ENCODE peak calls at places on chromosomes 5 and 9, in seven cellular contexts. B is uterus, Y is heart right ventricle, V is transverse colon, I is lung, L is IMR-90, Q is MM.1S. J is an unnamed sample. For H3K36me3, the result is how much of the 10 kb centered on the place peaks cover.

GRCh38 chr5:173789031-173789920 is 98.9 kb upstream of the CPEB4 start:
- DNase-seq in B (no peak), Q (no peak), I (no peak), L (peak), V (no peak), Y (no peak), J (peak)

GRCh38 chr9:34519321-34520020 is 3.3 kb downstream of the ENHO start:
- DNase-seq in B (no peak), V (no peak), L (no peak), Q (no peak), Y (no peak), I (no peak), J (no peak)

GRCh38 chr9:127862075-127863011 is 7.9 kb upstream of the ENG start:
- DNase-seq in V (peak), Q (no peak), Y (peak), L (no peak), B (peak), I (peak), J (peak)

GRCh38 chr5:143229426-143229895 is 174.0 kb downstream of the NR3C1 start:
- DNase-seq in L (no peak), I (no peak), B (no peak), Q (peak), Y (no peak), V (no peak), J (no peak)

GRCh38 chr9:131704988-131705387 is 34.9 kb downstream of the RAPGEF1 start:
- DNase-seq in I (no peak), Y (no peak), V (no peak), L (no peak), B (no peak), Q (no peak), J (no peak)

GRCh38 chr5:142320427-142320732 is 4.4 kb downstream of the SPRY4 start:
- DNase-seq in L (no peak), V (no peak), Y (no peak), Q (no peak), I (no peak), B (no peak), J (no peak)

GRCh38 chr5:90347462-90347861 is 62.1 kb downstream of the CETN3 start:
- DNase-seq in Y (no peak), I (no peak), Q (peak), L (no peak), B (no peak), V (no peak), J (no peak)

GRCh38 chr9:129910628-129911567 is 75.6 kb downstream of the USP20 start:
- DNase-seq in Y (no peak), V (no peak), L (peak), B (no peak), Q (no peak), I (no peak), J (no peak)

GRCh38 chr5:69024241-69024651 is 69.6 kb upstream of the SLC30A5 start:
- DNase-seq in Q (peak), I (no peak), B (no peak), Y (no peak), L (peak), V (no peak), J (no peak)

GRCh38 chr9:34374905-34375552 is 1.7 kb downstream of the MYORG start:
- DNase-seq in V (peak), I (no peak), L (no peak), Q (no peak), Y (no peak), B (no peak), J (peak)

GRCh38 chr9:120928015-120928719 is 1.6 kb upstream of the TRAF1 start:
- DNase-seq in Y (peak), I (peak), B (peak), V (peak), L (no peak), Q (no peak), J (no peak)

GRCh38 chr5:104062495-104063377 is 500.1 kb upstream of the NUDT12 start:
- DNase-seq in B (no peak), I (no peak), L (no peak), V (no peak), Y (no peak), Q (no peak), J (no peak)

GRCh38 chr9:106799146-106799545 is 63.8 kb upstream of the ZNF462 start:
- DNase-seq in I (no peak), V (no peak), L (peak), Y (no peak), Q (no peak), B (no peak), J (no peak)

GRCh38 chr5:10307206-10308148 is at the start of gene CMBL:
- DNase-seq in V (peak), I (peak), L (peak), B (peak), Q (peak), Y (peak), J (no peak)

GRCh38 chr5:112628219-112628618 is 109.5 kb upstream of the APC start:
- DNase-seq in Q (peak), L (no peak), B (no peak), Y (no peak), V (no peak), I (no peak), J (no peak)

GRCh38 chr9:117314021-117314420 is 100.8 kb downstream of the ASTN2 start:
- DNase-seq in Y (no peak), I (no peak), V (no peak), B (no peak), Q (no peak), L (no peak), J (no peak)

GRCh38 chr9:7665874-7666273 is 133.7 kb downstream of the DMAC1 start:
- DNase-seq in I (no peak), Q (no peak), Y (no peak), L (no peak), V (no peak), B (no peak), J (no peak)

GRCh38 chr9:17116400-17116837 is 18.4 kb upstream of the CNTLN start:
- DNase-seq in Y (no peak), I (no peak), B (no peak), L (peak), Q (peak), V (no peak), J (no peak)

GRCh38 chr9:135480071-135480941 is 724 bp downstream of the PPP1R26 start:
- DNase-seq in V (peak), Y (no peak), B (no peak), L (peak), I (no peak), Q (peak), J (no peak)

GRCh38 chr5:1104327-1105006 is 7.4 kb downstream of the SLC12A7 start:
- DNase-seq in Y (no peak), V (no peak), B (no peak), L (no peak), Q (no peak), I (no peak), J (no peak)

GRCh38 chr5:173641171-173641570 is 24.7 kb upstream of the BOD1 start:
- DNase-seq in I (no peak), L (no peak), Y (no peak), B (no peak), V (no peak), Q (no peak), J (no peak)

GRCh38 chr9:105067895-105068580 is 140.1 kb upstream of the ABCA1 start:
- DNase-seq in Q (no peak), Y (no peak), I (no peak), L (peak), V (no peak), B (no peak), J (no peak)

GRCh38 chr9:110999379-110999778 is 38.9 kb downstream of the LPAR1 start:
- DNase-seq in Y (no peak), V (no peak), Q (no peak), B (no peak), L (no peak), I (no peak), J (no peak)
- H3K4me3 ChIP-seq in Y (no peak), V (no peak), Q (no peak), B (no peak), L (no peak), I (no peak), J (no peak)

DNA sequence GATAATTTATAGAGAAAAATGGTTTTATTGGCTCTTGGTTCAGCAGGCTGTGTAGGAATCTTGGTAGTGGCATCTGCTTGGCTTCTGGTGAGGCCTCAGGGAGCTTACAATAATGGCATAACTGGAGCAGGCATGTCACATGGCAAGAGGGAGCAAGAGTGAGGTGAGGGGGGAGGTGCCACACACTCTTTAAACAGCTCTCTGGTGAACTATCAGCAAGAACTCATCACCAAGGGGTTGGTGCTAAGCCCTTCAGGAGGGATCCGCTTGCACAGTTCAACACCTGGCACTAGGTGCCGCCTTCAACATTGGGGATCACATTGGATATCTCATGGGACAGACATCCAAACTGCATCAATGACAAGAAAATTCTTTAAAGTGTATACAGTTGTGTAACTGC is 10.5 kb downstream of the GPBP1 start:
- DNase-seq in L (no peak), Y (no peak), Q (peak), V (no peak), I (no peak), B (no peak), J (no peak)
- H3K36me3 ChIP-seq in L (under half), Y (under half), Q (under half), V (under half), I (under half), B (under half), J (under half)

GRCh38 chr9:94941211-94941875 is 214.8 kb downstream of the AOPEP start:
- DNase-seq in B (no peak), I (no peak), L (peak), Q (no peak), Y (no peak), V (peak), J (no peak)

GRCh38 chr9:94945191-94946144 is 219.0 kb downstream of the AOPEP start:
- DNase-seq in Q (no peak), Y (peak), L (peak), I (no peak), V (peak), B (peak), J (peak)

GRCh38 chr9:94946256-94946655 is 219.8 kb downstream of the AOPEP start:
- DNase-seq in B (no peak), I (no peak), Q (no peak), V (no peak), Y (no peak), L (no peak), J (no peak)

GRCh38 chr9:94948567-94949235 is 222.2 kb downstream of the AOPEP start:
- DNase-seq in B (no peak), Q (no peak), I (no peak), L (peak), Y (no peak), V (no peak), J (no peak)

DNA sequence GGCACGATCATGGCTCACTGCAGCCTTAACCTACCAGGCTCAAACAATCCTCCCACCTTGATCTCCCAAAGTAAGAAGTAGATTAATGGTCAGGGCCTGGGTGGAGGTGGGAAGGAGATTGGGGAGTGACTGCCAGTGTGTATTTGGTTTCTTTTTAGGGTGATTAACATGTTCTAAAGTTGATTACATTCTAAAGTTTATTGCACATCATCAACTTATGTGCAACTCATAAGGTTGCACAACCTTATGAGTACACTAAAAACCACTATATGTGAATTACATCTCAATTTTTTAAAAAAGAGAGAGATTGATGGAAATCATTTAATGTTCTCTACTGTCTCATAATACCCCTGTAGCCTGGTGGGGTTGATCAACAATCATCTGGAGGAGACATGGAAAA is 218.1 kb downstream of the AOPEP start:
- DNase-seq in Y (no peak), V (no peak), I (no peak), L (peak), Q (no peak), B (no peak), J (no peak)
- TF ChIP-seq CTCF in Y (no peak), V (no peak), I (no peak), L (no peak), Q (no peak), B (no peak), J (no peak)

GRCh38 chr5:140925806-140926205 is 293 bp upstream of the PCDHAC1 start:
- DNase-seq in Y (no peak), Q (no peak), B (no peak), I (no peak), V (no peak), L (no peak), J (no peak)
- H3K4me3 ChIP-seq in Y (peak), Q (no peak), B (peak), I (no peak), V (peak), L (no peak), J (peak)

GRCh38 chr5:134568761-134569725 is 43.6 kb downstream of the JADE2 start:
- DNase-seq in L (peak), Q (no peak), V (peak), Y (peak), I (peak), B (peak), J (peak)
- H3K36me3 ChIP-seq in L (half or more), Q (under half), V (under half), Y (half or more), I (under half), B (under half), J (under half)

DNA sequence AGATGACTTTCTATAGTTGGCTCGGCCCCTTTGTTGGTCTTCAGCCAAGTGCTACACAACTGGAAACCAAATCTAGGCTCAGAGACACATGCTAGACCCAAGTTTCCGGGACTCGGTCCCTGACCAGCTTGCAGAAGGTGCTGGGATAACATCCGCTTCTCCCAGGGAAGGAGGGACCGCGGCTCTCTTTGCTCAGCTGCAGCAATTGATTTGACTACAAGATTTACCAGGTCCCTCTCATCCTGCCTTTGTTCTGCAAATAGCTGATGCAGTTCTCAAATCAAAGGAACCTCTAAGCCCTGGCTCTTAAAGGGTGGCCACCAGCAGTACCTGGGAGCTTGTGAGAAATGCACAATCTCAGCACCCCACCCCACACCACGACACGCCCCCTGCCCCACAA is 314.6 kb downstream of the MLLT3 start:
- DNase-seq in Y (no peak), V (no peak), I (no peak), Q (no peak), L (no peak), B (no peak), J (no peak)
- TF ChIP-seq CTCF in Y (no peak), V (no peak), I (no peak), Q (no peak), L (no peak), B (no peak), J (no peak)

DNA sequence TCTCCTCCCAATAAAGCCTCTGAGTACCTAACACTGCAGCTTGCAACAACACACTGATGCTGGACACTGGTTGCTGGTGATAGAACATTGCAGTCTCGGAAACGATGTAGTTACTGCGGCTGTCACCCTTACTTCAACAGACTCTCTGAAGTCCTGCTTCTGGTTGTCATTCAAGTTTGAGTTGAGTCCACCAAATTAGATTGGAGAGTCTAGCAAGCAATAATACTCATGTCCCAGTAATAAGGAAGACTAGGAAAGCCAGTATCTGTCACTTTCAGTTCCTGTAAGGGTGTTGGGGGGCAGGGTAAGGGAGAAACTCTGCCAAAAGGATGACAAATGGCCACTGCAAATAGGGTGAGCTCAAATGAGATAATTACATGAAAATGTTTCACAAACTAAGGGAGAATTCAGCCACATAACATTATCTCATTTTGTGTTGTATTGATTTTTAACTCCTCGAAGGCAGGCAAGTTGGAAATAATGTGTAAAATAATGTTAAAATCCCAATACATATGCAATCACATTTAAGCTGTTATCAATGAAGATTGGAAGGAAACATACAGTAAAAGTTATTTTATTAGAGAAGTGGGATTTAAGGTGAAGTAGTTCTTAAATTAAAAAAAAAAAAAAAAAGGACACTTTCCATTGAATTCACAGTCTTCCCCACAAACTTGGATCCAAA is 849 bp upstream of the IFT74 start:
- DNase-seq in Q (no peak), I (no peak), L (no peak), B (no peak), Y (no peak), V (peak), J (no peak)
- H3K4me3 ChIP-seq in Q (peak), I (peak), L (peak), B (peak), Y (peak), V (peak), J (peak)

GRCh38 chr5:71563161-71563560 is 24.0 kb upstream of the MCCC2 start:
- DNase-seq in L (no peak), I (no peak), V (no peak), Q (no peak), B (no peak), Y (no peak), J (no peak)
- H3K36me3 ChIP-seq in L (under half), I (under half), V (under half), Q (under half), B (under half), Y (half or more), J (under half)